ENCODE peak calls at places on chromosomes 3 and 15, in eight cellular contexts. G is GM13977; Q is effector CD4-positive, alpha-beta T cell; S is activated CD8-positive, alpha-beta memory T cell treated with anti-CD3 and anti-CD28 coated beads for 48 hours; H is GM19239; J is Kasumi-1; Y is activated T-cell treated with anti-CD3 and anti-CD28 coated beads, Interleukin-2, amount 50 U/mL, for 72 hours; A is amygdala. N is an unnamed sample.

GRCh38 chr15:65374831-65375401 is 2.9 kb downstream of the IGDCC3 start:
- DNase-seq in S (no peak), G (no peak), H (no peak), A (no peak), J (no peak), Q (no peak), Y (no peak), N (no peak)

GRCh38 chr3:157913751-157914150 is 192.5 kb downstream of the SHOX2 start:
- DNase-seq in Q (no peak), S (no peak), G (no peak), Y (no peak), J (no peak), A (no peak), H (no peak), N (peak)

GRCh38 chr3:16151109-16151508 is 23.4 kb upstream of the GALNT15 start:
- DNase-seq in A (no peak), Q (no peak), G (no peak), Y (no peak), H (no peak), J (peak), S (no peak), N (peak)

GRCh38 chr3:57752307-57752706 is 3.8 kb upstream of the SLMAP start:
- DNase-seq in G (no peak), H (no peak), Q (no peak), Y (no peak), J (no peak), A (no peak), S (no peak), N (no peak)

GRCh38 chr3:153051427-153052095 is 110.5 kb upstream of the RAP2B start:
- DNase-seq in A (no peak), J (peak), Q (no peak), H (no peak), G (no peak), S (no peak), Y (no peak), N (peak)

GRCh38 chr15:75193272-75193671 is 8.4 kb upstream of the C15orf39 start:
- DNase-seq in Q (no peak), S (no peak), J (no peak), G (no peak), A (no peak), H (no peak), Y (no peak), N (no peak)

GRCh38 chr15:71110800-71111565 is 4.3 kb upstream of the THSD4 start:
- DNase-seq in G (no peak), J (no peak), S (no peak), Y (no peak), H (no peak), A (no peak), Q (no peak), N (no peak)

GRCh38 chr3:124360626-124361025 is 368.7 kb upstream of the ROPN1 start:
- DNase-seq in H (no peak), Y (no peak), Q (no peak), G (no peak), J (no peak), A (no peak), S (no peak), N (no peak)

GRCh38 chr3:77525283-77525682 is 485.4 kb downstream of the ROBO2 start:
- DNase-seq in Y (no peak), Q (no peak), J (no peak), G (no peak), S (no peak), A (no peak), H (no peak), N (no peak)

GRCh38 chr3:50698269-50698668 is 23.5 kb downstream of the DOCK3 start:
- DNase-seq in Y (no peak), J (no peak), H (no peak), A (no peak), Q (no peak), S (no peak), G (no peak), N (no peak)

GRCh38 chr3:38131621-38132369 is 5.1 kb downstream of the ACAA1 start:
- DNase-seq in S (no peak), Q (no peak), J (peak), Y (peak), A (no peak), H (no peak), G (no peak), N (no peak)

GRCh38 chr3:44021646-44022594 is 219.8 kb upstream of the TOPAZ1 start:
- DNase-seq in Y (no peak), H (no peak), A (no peak), G (no peak), J (no peak), Q (no peak), S (no peak), N (no peak)

GRCh38 chr3:23344886-23345285 is 141.8 kb downstream of the UBE2E2 start:
- DNase-seq in J (no peak), Q (no peak), S (no peak), A (no peak), Y (no peak), H (no peak), G (no peak), N (no peak)

GRCh38 chr3:195197764-195198423 is 73.1 kb downstream of the XXYLT1 start:
- DNase-seq in Q (no peak), S (no peak), G (no peak), A (no peak), H (no peak), Y (no peak), J (peak), N (peak)

GRCh38 chr3:111764645-111765091 is 94.4 kb upstream of the PHLDB2 start:
- DNase-seq in J (no peak), Y (no peak), G (no peak), H (no peak), Q (no peak), A (no peak), S (no peak), N (no peak)

GRCh38 chr3:7144696-7145308 is 283.9 kb downstream of the GRM7 start:
- DNase-seq in Q (no peak), A (no peak), S (no peak), J (peak), G (peak), Y (no peak), H (no peak), N (no peak)

GRCh38 chr15:50736823-50737222 is 28.7 kb downstream of the SPPL2A start:
- DNase-seq in Q (no peak), S (no peak), Y (no peak), H (no peak), J (no peak), G (no peak), A (no peak), N (no peak)

GRCh38 chr15:83206387-83206970 is 1.1 kb downstream of the HDGFL3 start:
- DNase-seq in J (no peak), A (no peak), Y (no peak), H (no peak), G (peak), Q (no peak), S (no peak), N (no peak)

GRCh38 chr3:28792604-28793003 is 444.0 kb upstream of the AZI2 start:
- DNase-seq in Q (no peak), G (no peak), J (no peak), A (no peak), S (no peak), Y (no peak), H (no peak), N (no peak)

GRCh38 chr3:122092460-122093165 is 37.5 kb downstream of the CD86 start:
- DNase-seq in J (peak), Y (peak), S (peak), H (no peak), G (no peak), Q (no peak), A (no peak), N (peak)

GRCh38 chr3:122214718-122215117 is 31.2 kb downstream of the CASR start:
- DNase-seq in S (no peak), Y (no peak), Q (no peak), G (no peak), A (no peak), H (no peak), J (no peak), N (no peak)

GRCh38 chr3:135038191-135038590 is 243.1 kb downstream of the EPHB1 start:
- DNase-seq in S (no peak), Q (no peak), H (no peak), G (no peak), Y (no peak), A (no peak), J (no peak), N (no peak)

GRCh38 chr3:58651268-58651667 is 15.3 kb downstream of the FAM3D start:
- DNase-seq in A (no peak), Q (no peak), G (no peak), H (no peak), Y (no peak), S (no peak), J (no peak), N (no peak)

GRCh38 chr3:49158108-49158709 is 7.9 kb downstream of the CCDC71 start:
- DNase-seq in J (peak), Q (peak), G (peak), H (no peak), Y (peak), A (no peak), S (no peak), N (peak)

GRCh38 chr15:64521201-64521600 is 60.8 kb downstream of the ZNF609 start:
- DNase-seq in A (no peak), H (no peak), Y (no peak), J (no peak), S (no peak), G (no peak), Q (no peak), N (no peak)

GRCh38 chr3:85554153-85554552 is 595.4 kb downstream of the CADM2 start:
- DNase-seq in J (no peak), Y (no peak), G (no peak), H (no peak), Q (no peak), A (no peak), S (no peak), N (no peak)

GRCh38 chr3:157119369-157119951 is 40.5 kb downstream of the CCNL1 start:
- DNase-seq in S (no peak), Y (peak), G (no peak), J (no peak), H (no peak), Q (no peak), A (no peak), N (peak)

GRCh38 chr15:73391128-73391864 is 22.5 kb upstream of the HCN4 start:
- DNase-seq in Q (no peak), S (no peak), J (no peak), Y (no peak), A (no peak), G (no peak), H (no peak), N (no peak)

GRCh38 chr15:40500584-40501330 is 30.0 kb downstream of the CHST14 start:
- DNase-seq in H (no peak), A (no peak), S (no peak), Y (no peak), Q (no peak), J (no peak), G (no peak), N (no peak)

GRCh38 chr15:60840306-60840702 is 361.4 kb upstream of the ICE2 start:
- DNase-seq in A (no peak), H (no peak), S (no peak), Q (no peak), J (no peak), Y (peak), G (no peak), N (no peak)

GRCh38 chr3:84547971-84548970 is 410.5 kb upstream of the CADM2 start:
- DNase-seq in Q (no peak), G (peak), J (peak), H (no peak), S (no peak), Y (no peak), A (peak), N (peak)

N was measured in MV-4-11.